ENCODE peak calls at places on chromosome 17, in seven cellular contexts. D is A549, A is body of pancreas, L is foreskin fibroblast, R is osteoblast, H is fibroblast of lung, X is A673. E is an unnamed sample.
A peak's percentile ranks its signal among the peaks of the same experiment; 100 is the strongest.

GRCh38 chr17:75878174-75878998 is at the start of gene TRIM47:
- DNase-seq in R (peak; percentile 94), D (peak; percentile 83), X (peak; percentile 47), A (peak; percentile 65), H (peak; percentile 65), L (peak; percentile 42), E (no peak)

GRCh38 chr17:5225668-5226457 is 8.8 kb downstream of the SCIMP start:
- DNase-seq in D (no peak), H (no peak), A (no peak), X (no peak), L (no peak), R (peak; percentile 52), E (no peak)

GRCh38 chr17:38864636-38865398 is 5.0 kb upstream of the LASP1 start:
- DNase-seq in D (peak; percentile 78), X (peak; percentile 50), R (no peak), A (no peak), H (peak; percentile 37), L (no peak), E (no peak)

GRCh38 chr17:66667491-66668030 is 167.4 kb upstream of the CACNG5 start:
- DNase-seq in A (no peak), R (no peak), D (no peak), L (no peak), H (no peak), X (no peak), E (no peak)

GRCh38 chr17:41672153-41672552 is 16.5 kb upstream of the EIF1 start:
- DNase-seq in L (no peak), X (no peak), A (no peak), D (no peak), R (no peak), H (no peak), E (no peak)

GRCh38 chr17:81391964-81392908 is 3.0 kb upstream of the BAHCC1 start:
- DNase-seq in R (peak; percentile 98), A (peak; percentile 65), L (peak; percentile 61), H (peak; percentile 91), D (no peak), X (no peak), E (no peak)

GRCh38 chr17:42389902-42390301 is 1.7 kb upstream of the STAT3 start:
- DNase-seq in D (no peak), X (no peak), H (no peak), L (no peak), R (no peak), A (no peak), E (no peak)

GRCh38 chr17:16351831-16352230 is 1.4 kb downstream of the CENPV start:
- DNase-seq in R (peak; percentile 83), A (no peak), X (no peak), D (no peak), L (peak; percentile 42), H (peak; percentile 54), E (no peak)

GRCh38 chr17:17403899-17404576 is 72.8 kb upstream of the MED9 start:
- DNase-seq in X (no peak), R (no peak), L (no peak), H (no peak), A (peak; percentile 25), D (no peak), E (no peak)

GRCh38 chr17:49910094-49910857 is 58.7 kb upstream of the DLX4 start:
- DNase-seq in L (no peak), R (no peak), D (peak; percentile 39), A (peak; percentile 19), H (no peak), X (no peak), E (no peak)

DNA sequence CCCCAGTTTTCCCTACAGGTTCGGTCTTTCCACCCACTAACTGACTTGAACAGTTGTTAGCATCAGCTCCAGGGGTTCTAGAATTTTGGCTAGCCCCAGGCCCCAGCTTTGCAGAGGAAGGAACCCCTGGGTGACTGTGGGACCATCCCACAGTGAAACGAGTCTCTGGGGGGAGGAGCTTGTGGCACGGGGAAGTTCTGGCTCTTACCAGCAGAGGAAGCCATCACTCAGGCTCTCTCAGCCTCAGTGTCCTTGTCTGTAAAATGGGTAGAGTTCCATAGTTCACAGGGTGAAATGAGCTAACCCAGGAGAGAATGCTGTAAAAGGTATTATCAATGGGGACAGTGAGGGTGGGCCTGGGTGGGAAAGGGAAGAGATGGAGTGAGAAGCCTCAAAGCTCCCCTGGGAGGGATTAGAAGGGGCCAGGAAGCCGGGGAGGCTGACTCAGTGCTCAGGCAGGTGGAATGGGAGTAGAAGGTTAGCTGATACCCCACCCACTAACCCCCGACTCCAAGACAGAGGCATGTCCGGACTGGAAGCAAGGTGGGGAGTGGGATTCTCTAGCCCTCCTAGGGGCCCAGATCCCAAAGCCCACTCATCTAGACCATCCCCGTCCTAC is 30.9 kb upstream of the CDC42EP4 start:
- DNase-seq in D (peak; percentile 65), X (peak; percentile 82), A (no peak), H (no peak), L (peak; percentile 58), R (peak; percentile 79), E (no peak)
- TF ChIP-seq CTCF in D (peak; percentile 11), X (no peak), A (no peak), H (no peak), L (no peak), R (no peak), E (no peak)

GRCh38 chr17:43840814-43841213 is 6.2 kb upstream of the CD300LG start:
- DNase-seq in D (peak; percentile 67), L (no peak), R (peak; percentile 19), H (peak; percentile 18), A (peak; percentile 10), X (peak; percentile 49), E (no peak)
- TF ChIP-seq CTCF in D (peak; percentile 38), L (no peak), R (no peak), H (peak; percentile 43), A (no peak), X (peak; percentile 32), E (peak; percentile 43)

GRCh38 chr17:77632619-77633018 is 325.9 kb upstream of the TNRC6C start:
- DNase-seq in R (no peak), L (no peak), D (no peak), A (no peak), H (no peak), X (no peak), E (no peak)
- TF ChIP-seq CTCF in R (no peak), L (no peak), D (no peak), A (no peak), H (no peak), X (no peak), E (no peak)

GRCh38 chr17:752002-752619 is at the start of gene GEMIN4:
- DNase-seq in L (peak; percentile 80), X (peak; percentile 95), R (peak; percentile 99), H (peak; percentile 87), D (peak; percentile 95), A (peak; percentile 93), E (peak; percentile 99)

GRCh38 chr17:750431-751037 is 1.5 kb downstream of the GEMIN4 start:
- DNase-seq in X (peak; percentile 20), L (no peak), D (no peak), R (no peak), H (no peak), A (no peak), E (no peak)

GRCh38 chr17:753407-753806 is 1.3 kb upstream of the GEMIN4 start:
- DNase-seq in R (no peak), A (no peak), H (no peak), X (no peak), D (no peak), L (no peak), E (no peak)

GRCh38 chr17:751269-752001 is 629 bp downstream of the GEMIN4 start:
- DNase-seq in H (peak; percentile 54), R (peak; percentile 92), X (peak; percentile 66), D (peak; percentile 62), L (peak; percentile 35), A (peak; percentile 31), E (no peak)

DNA sequence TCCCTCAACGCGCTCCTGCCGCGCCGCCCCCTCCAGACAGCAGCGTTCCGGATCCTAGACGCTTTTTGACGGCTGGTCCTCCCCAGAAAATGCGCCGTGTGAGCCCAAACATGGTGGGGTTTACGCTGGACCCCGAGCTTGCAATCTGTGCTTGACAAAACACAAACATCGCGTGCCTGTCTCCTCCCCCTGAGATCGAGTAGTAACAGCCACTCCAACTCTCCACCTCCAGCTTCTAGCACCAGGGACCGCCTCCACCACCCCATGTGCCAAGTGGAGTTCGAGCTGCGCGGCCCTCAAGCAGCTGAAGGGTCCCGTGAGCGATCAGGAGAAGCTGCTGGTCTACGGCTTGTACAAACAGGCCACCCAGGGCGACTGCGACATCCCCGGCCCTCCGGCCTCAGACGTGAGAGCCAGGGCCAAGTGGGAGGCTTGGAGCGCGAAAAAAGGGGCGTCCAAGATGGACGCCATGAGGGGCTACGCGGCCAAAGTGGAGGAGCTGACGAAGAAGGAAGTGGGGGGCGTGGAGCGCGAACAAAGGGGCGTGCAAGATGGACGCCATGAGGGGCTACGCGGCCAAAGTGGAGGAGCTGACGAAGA is 656 bp upstream of the GEMIN4 start:
- DNase-seq in R (peak; percentile 88), D (peak; percentile 48), A (peak; percentile 81), L (peak; percentile 48), X (peak; percentile 76), H (peak; percentile 73), E (no peak)
- TF ChIP-seq CTCF in R (no peak), D (no peak), A (no peak), L (no peak), X (no peak), H (no peak), E (no peak)

DNA sequence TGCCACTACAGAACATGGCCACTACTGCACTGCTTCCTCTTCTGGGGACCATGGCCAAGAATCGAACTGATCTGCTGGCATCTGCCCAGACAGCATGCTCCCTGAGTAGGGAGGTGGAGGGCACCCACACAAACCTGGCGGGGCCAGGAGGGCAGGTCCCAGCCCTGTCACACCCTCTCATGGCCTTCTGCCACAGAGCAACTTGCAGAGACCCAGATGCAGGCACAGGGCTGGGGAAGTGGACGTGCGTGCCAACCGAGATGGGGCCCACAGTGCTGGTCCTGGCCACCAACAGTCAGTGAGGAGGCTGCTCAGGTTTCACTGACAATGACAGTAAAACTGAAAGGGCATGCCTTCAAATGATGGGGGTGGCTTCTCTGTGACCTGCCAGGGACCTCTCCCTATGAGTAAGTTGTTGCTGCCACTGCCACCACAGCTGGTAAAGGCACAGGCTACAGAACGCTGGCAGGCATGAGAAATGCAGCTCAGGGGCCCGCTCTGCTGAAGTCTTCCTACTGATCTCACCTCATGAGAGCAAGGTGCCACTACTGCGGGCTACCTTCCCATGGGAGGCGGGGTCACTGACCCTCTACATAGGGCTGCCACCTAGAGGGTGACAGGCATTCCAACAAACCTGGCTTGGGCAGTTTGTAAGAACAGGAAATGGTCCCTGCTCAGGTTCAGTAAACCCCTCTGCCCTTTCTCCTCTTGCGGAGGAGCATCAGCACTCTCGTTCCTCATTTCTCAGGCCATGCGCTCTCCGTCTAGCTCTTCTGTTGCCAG is 15.5 kb downstream of the HIC1 start:
- DNase-seq in A (peak; percentile 57), L (no peak), X (no peak), R (peak; percentile 56), D (no peak), H (no peak), E (no peak)
- TF ChIP-seq CTCF in A (no peak), L (no peak), X (no peak), R (no peak), D (no peak), H (no peak), E (no peak)

GRCh38 chr17:29565643-29566472 is 979 bp downstream of the ABHD15 start:
- DNase-seq in R (peak; percentile 89), D (peak; percentile 79), X (no peak), L (no peak), H (no peak), A (peak; percentile 65), E (no peak)
- TF ChIP-seq CTCF in R (peak; percentile 7), D (peak; percentile 46), X (peak; percentile 32), L (no peak), H (no peak), A (no peak), E (peak; percentile 35)